ENCODE peak calls at places on chromosomes 1 and 21, in ten cellular contexts. One of them, this sample, is unnamed.

GRCh38 chr1:167876597-167877175 is 37.2 kb downstream of the ADCY10 start:
- DNase-seq in cardiac fibroblast: no peak
- DNase-seq in stomach: no peak
- DNase-seq in astrocyte of the cerebellum: no peak
- DNase-seq in HL-60: no peak
- DNase-seq in astrocyte of the spinal cord: no peak
- DNase-seq in HCT116: no peak
- DNase-seq in upper lobe of right lung: no peak
- DNase-seq in tibial nerve: no peak
- DNase-seq in A549: no peak
- DNase-seq in this sample: no peak

GRCh38 chr1:24991242-24992037 is 61.4 kb upstream of the RUNX3 start:
- DNase-seq in tibial nerve: no peak
- DNase-seq in astrocyte of the spinal cord: no peak
- DNase-seq in upper lobe of right lung: no peak
- DNase-seq in HL-60: no peak
- DNase-seq in A549: no peak
- DNase-seq in HCT116: no peak
- DNase-seq in cardiac fibroblast: no peak
- DNase-seq in stomach: no peak
- DNase-seq in astrocyte of the cerebellum: no peak
- DNase-seq in this sample: no peak

GRCh38 chr21:26506951-26507350 is 66.1 kb downstream of the CYYR1 start:
- DNase-seq in HCT116: no peak
- DNase-seq in astrocyte of the cerebellum: no peak
- DNase-seq in cardiac fibroblast: peak
- DNase-seq in stomach: no peak
- DNase-seq in tibial nerve: no peak
- DNase-seq in A549: no peak
- DNase-seq in upper lobe of right lung: no peak
- DNase-seq in HL-60: no peak
- DNase-seq in astrocyte of the spinal cord: peak
- DNase-seq in this sample: no peak

GRCh38 chr1:107057197-107058133 is 991 bp downstream of the PRMT6 start:
- DNase-seq in upper lobe of right lung: peak
- DNase-seq in astrocyte of the spinal cord: peak
- DNase-seq in A549: no peak
- DNase-seq in astrocyte of the cerebellum: no peak
- DNase-seq in HCT116: no peak
- DNase-seq in stomach: peak
- DNase-seq in HL-60: peak
- DNase-seq in cardiac fibroblast: peak
- DNase-seq in tibial nerve: peak
- DNase-seq in this sample: peak

GRCh38 chr1:225700889-225701465 is 48.1 kb upstream of the ENAH start:
- DNase-seq in upper lobe of right lung: no peak
- DNase-seq in A549: no peak
- DNase-seq in astrocyte of the cerebellum: peak
- DNase-seq in HL-60: no peak
- DNase-seq in cardiac fibroblast: peak
- DNase-seq in astrocyte of the spinal cord: peak
- DNase-seq in tibial nerve: no peak
- DNase-seq in HCT116: no peak
- DNase-seq in stomach: no peak
- DNase-seq in this sample: no peak

GRCh38 chr1:117611894-117612481 is 6.1 kb downstream of the TENT5C start:
- DNase-seq in upper lobe of right lung: no peak
- DNase-seq in stomach: no peak
- DNase-seq in cardiac fibroblast: no peak
- DNase-seq in astrocyte of the cerebellum: no peak
- DNase-seq in astrocyte of the spinal cord: no peak
- DNase-seq in A549: no peak
- DNase-seq in tibial nerve: no peak
- DNase-seq in HCT116: no peak
- DNase-seq in HL-60: no peak
- DNase-seq in this sample: no peak

GRCh38 chr1:31708324-31708723 is 4.5 kb upstream of the COL16A1 start:
- DNase-seq in HCT116: no peak
- DNase-seq in astrocyte of the spinal cord: peak
- DNase-seq in stomach: no peak
- DNase-seq in astrocyte of the cerebellum: no peak
- DNase-seq in HL-60: no peak
- DNase-seq in tibial nerve: no peak
- DNase-seq in upper lobe of right lung: no peak
- DNase-seq in cardiac fibroblast: peak
- DNase-seq in A549: no peak
- DNase-seq in this sample: no peak

GRCh38 chr1:17475729-17476128 is 36.3 kb upstream of the RCC2 start:
- DNase-seq in A549: peak
- DNase-seq in stomach: no peak
- DNase-seq in HCT116: no peak
- DNase-seq in HL-60: no peak
- DNase-seq in astrocyte of the spinal cord: no peak
- DNase-seq in upper lobe of right lung: no peak
- DNase-seq in tibial nerve: no peak
- DNase-seq in astrocyte of the cerebellum: no peak
- DNase-seq in cardiac fibroblast: peak
- DNase-seq in this sample: no peak

GRCh38 chr1:226650236-226650841 is 88.7 kb downstream of the ITPKB start:
- DNase-seq in astrocyte of the cerebellum: no peak
- DNase-seq in upper lobe of right lung: no peak
- DNase-seq in HCT116: no peak
- DNase-seq in cardiac fibroblast: no peak
- DNase-seq in astrocyte of the spinal cord: no peak
- DNase-seq in HL-60: no peak
- DNase-seq in stomach: no peak
- DNase-seq in tibial nerve: no peak
- DNase-seq in A549: no peak
- DNase-seq in this sample: no peak

GRCh38 chr1:155070721-155071556 is 7.4 kb downstream of the EFNA4 start:
- DNase-seq in stomach: peak
- DNase-seq in HCT116: no peak
- DNase-seq in A549: peak
- DNase-seq in upper lobe of right lung: peak
- DNase-seq in tibial nerve: no peak
- DNase-seq in HL-60: peak
- DNase-seq in cardiac fibroblast: peak
- DNase-seq in astrocyte of the cerebellum: no peak
- DNase-seq in astrocyte of the spinal cord: peak
- DNase-seq in this sample: peak

GRCh38 chr1:79005945-79006344 is 585 bp downstream of the ADGRL4 start:
- DNase-seq in A549: no peak
- DNase-seq in stomach: no peak
- DNase-seq in tibial nerve: no peak
- DNase-seq in HCT116: no peak
- DNase-seq in astrocyte of the cerebellum: no peak
- DNase-seq in cardiac fibroblast: peak
- DNase-seq in astrocyte of the spinal cord: peak
- DNase-seq in upper lobe of right lung: no peak
- DNase-seq in HL-60: no peak
- DNase-seq in this sample: no peak

GRCh38 chr1:160058087-160058486 is 11.9 kb downstream of the KCNJ10 start:
- DNase-seq in astrocyte of the cerebellum: no peak
- DNase-seq in tibial nerve: no peak
- DNase-seq in A549: no peak
- DNase-seq in astrocyte of the spinal cord: peak
- DNase-seq in HCT116: no peak
- DNase-seq in stomach: no peak
- DNase-seq in HL-60: no peak
- DNase-seq in upper lobe of right lung: no peak
- DNase-seq in cardiac fibroblast: peak
- DNase-seq in this sample: no peak
- TF ChIP-seq CTCF in astrocyte of the cerebellum: peak
- TF ChIP-seq CTCF in tibial nerve: no peak
- TF ChIP-seq CTCF in A549: peak
- TF ChIP-seq CTCF in astrocyte of the spinal cord: peak
- TF ChIP-seq CTCF in HCT116: peak
- TF ChIP-seq CTCF in stomach: no peak
- TF ChIP-seq CTCF in HL-60: no peak
- TF ChIP-seq CTCF in upper lobe of right lung: peak
- TF ChIP-seq CTCF in cardiac fibroblast: peak
- TF ChIP-seq CTCF in this sample: no peak

GRCh38 chr1:242788771-242789170 is 264.3 kb upstream of the PLD5 start:
- DNase-seq in tibial nerve: no peak
- DNase-seq in HL-60: no peak
- DNase-seq in upper lobe of right lung: no peak
- DNase-seq in astrocyte of the cerebellum: no peak
- DNase-seq in astrocyte of the spinal cord: no peak
- DNase-seq in cardiac fibroblast: no peak
- DNase-seq in HCT116: no peak
- DNase-seq in A549: no peak
- DNase-seq in stomach: no peak
- DNase-seq in this sample: no peak

GRCh38 chr1:242784807-242785206 is 260.3 kb upstream of the PLD5 start:
- DNase-seq in cardiac fibroblast: no peak
- DNase-seq in tibial nerve: no peak
- DNase-seq in A549: no peak
- DNase-seq in astrocyte of the cerebellum: peak
- DNase-seq in astrocyte of the spinal cord: peak
- DNase-seq in stomach: no peak
- DNase-seq in HCT116: no peak
- DNase-seq in upper lobe of right lung: no peak
- DNase-seq in HL-60: no peak
- DNase-seq in this sample: no peak

GRCh38 chr1:242787968-242788367 is 263.5 kb upstream of the PLD5 start:
- DNase-seq in astrocyte of the spinal cord: no peak
- DNase-seq in upper lobe of right lung: no peak
- DNase-seq in HL-60: no peak
- DNase-seq in astrocyte of the cerebellum: no peak
- DNase-seq in A549: no peak
- DNase-seq in HCT116: no peak
- DNase-seq in stomach: no peak
- DNase-seq in tibial nerve: no peak
- DNase-seq in cardiac fibroblast: no peak
- DNase-seq in this sample: no peak

GRCh38 chr1:242784074-242784473 is 259.6 kb upstream of the PLD5 start:
- DNase-seq in upper lobe of right lung: no peak
- DNase-seq in A549: no peak
- DNase-seq in HL-60: no peak
- DNase-seq in stomach: no peak
- DNase-seq in astrocyte of the cerebellum: no peak
- DNase-seq in cardiac fibroblast: no peak
- DNase-seq in tibial nerve: no peak
- DNase-seq in HCT116: no peak
- DNase-seq in astrocyte of the spinal cord: no peak
- DNase-seq in this sample: no peak
- TF ChIP-seq CTCF in upper lobe of right lung: no peak
- TF ChIP-seq CTCF in A549: no peak
- TF ChIP-seq CTCF in HL-60: no peak
- TF ChIP-seq CTCF in stomach: no peak
- TF ChIP-seq CTCF in astrocyte of the cerebellum: no peak
- TF ChIP-seq CTCF in cardiac fibroblast: no peak
- TF ChIP-seq CTCF in tibial nerve: no peak
- TF ChIP-seq CTCF in HCT116: no peak
- TF ChIP-seq CTCF in astrocyte of the spinal cord: no peak
- TF ChIP-seq CTCF in this sample: no peak

GRCh38 chr1:35560256-35561225 is 2.9 kb downstream of the NCDN start:
- DNase-seq in cardiac fibroblast: no peak
- DNase-seq in HL-60: no peak
- DNase-seq in upper lobe of right lung: no peak
- DNase-seq in tibial nerve: no peak
- DNase-seq in A549: no peak
- DNase-seq in astrocyte of the spinal cord: no peak
- DNase-seq in astrocyte of the cerebellum: no peak
- DNase-seq in HCT116: no peak
- DNase-seq in stomach: peak
- DNase-seq in this sample: no peak

GRCh38 chr1:35559317-35559944 is 1.8 kb downstream of the NCDN start:
- DNase-seq in astrocyte of the spinal cord: no peak
- DNase-seq in cardiac fibroblast: no peak
- DNase-seq in A549: no peak
- DNase-seq in HCT116: no peak
- DNase-seq in HL-60: no peak
- DNase-seq in tibial nerve: no peak
- DNase-seq in upper lobe of right lung: no peak
- DNase-seq in stomach: no peak
- DNase-seq in astrocyte of the cerebellum: no peak
- DNase-seq in this sample: no peak

GRCh38 chr1:35557118-35557610 is at the start of gene KIAA0319L:
- DNase-seq in HCT116: no peak
- DNase-seq in stomach: peak
- DNase-seq in A549: peak
- DNase-seq in cardiac fibroblast: peak
- DNase-seq in astrocyte of the cerebellum: no peak
- DNase-seq in upper lobe of right lung: peak
- DNase-seq in astrocyte of the spinal cord: no peak
- DNase-seq in HL-60: peak
- DNase-seq in tibial nerve: no peak
- DNase-seq in this sample: peak

GRCh38 chr1:35557611-35558373 is at the start of gene NCDN:
- DNase-seq in astrocyte of the spinal cord: peak
- DNase-seq in cardiac fibroblast: peak
- DNase-seq in upper lobe of right lung: peak
- DNase-seq in A549: peak
- DNase-seq in HCT116: peak
- DNase-seq in astrocyte of the cerebellum: peak
- DNase-seq in tibial nerve: peak
- DNase-seq in stomach: peak
- DNase-seq in HL-60: peak
- DNase-seq in this sample: peak

GRCh38 chr1:35558374-35559316 is 1.0 kb downstream of the NCDN start:
- DNase-seq in HCT116: no peak
- DNase-seq in astrocyte of the spinal cord: no peak
- DNase-seq in astrocyte of the cerebellum: no peak
- DNase-seq in HL-60: no peak
- DNase-seq in cardiac fibroblast: no peak
- DNase-seq in upper lobe of right lung: no peak
- DNase-seq in A549: no peak
- DNase-seq in tibial nerve: no peak
- DNase-seq in stomach: no peak
- DNase-seq in this sample: no peak
- TF ChIP-seq CTCF in HCT116: no peak
- TF ChIP-seq CTCF in astrocyte of the spinal cord: peak
- TF ChIP-seq CTCF in astrocyte of the cerebellum: peak
- TF ChIP-seq CTCF in HL-60: no peak
- TF ChIP-seq CTCF in cardiac fibroblast: peak
- TF ChIP-seq CTCF in upper lobe of right lung: no peak
- TF ChIP-seq CTCF in A549: no peak
- TF ChIP-seq CTCF in tibial nerve: no peak
- TF ChIP-seq CTCF in stomach: no peak
- TF ChIP-seq CTCF in this sample: no peak

GRCh38 chr1:213075725-213076124 is 24.7 kb downstream of the RPS6KC1 start:
- DNase-seq in cardiac fibroblast: no peak
- DNase-seq in astrocyte of the spinal cord: no peak
- DNase-seq in HL-60: no peak
- DNase-seq in HCT116: no peak
- DNase-seq in stomach: no peak
- DNase-seq in astrocyte of the cerebellum: no peak
- DNase-seq in A549: no peak
- DNase-seq in tibial nerve: no peak
- DNase-seq in upper lobe of right lung: no peak
- DNase-seq in this sample: no peak
- TF ChIP-seq CTCF in cardiac fibroblast: no peak
- TF ChIP-seq CTCF in astrocyte of the spinal cord: no peak
- TF ChIP-seq CTCF in HL-60: no peak
- TF ChIP-seq CTCF in HCT116: no peak
- TF ChIP-seq CTCF in stomach: no peak
- TF ChIP-seq CTCF in astrocyte of the cerebellum: no peak
- TF ChIP-seq CTCF in A549: no peak
- TF ChIP-seq CTCF in tibial nerve: no peak
- TF ChIP-seq CTCF in upper lobe of right lung: no peak
- TF ChIP-seq CTCF in this sample: no peak

GRCh38 chr21:46226920-46227599 is 1.5 kb downstream of the LSS start:
- DNase-seq in astrocyte of the spinal cord: peak
- DNase-seq in cardiac fibroblast: peak
- DNase-seq in stomach: no peak
- DNase-seq in HCT116: no peak
- DNase-seq in astrocyte of the cerebellum: no peak
- DNase-seq in tibial nerve: no peak
- DNase-seq in upper lobe of right lung: peak
- DNase-seq in HL-60: no peak
- DNase-seq in A549: no peak
- DNase-seq in this sample: no peak
- TF ChIP-seq CTCF in astrocyte of the spinal cord: no peak
- TF ChIP-seq CTCF in cardiac fibroblast: no peak
- TF ChIP-seq CTCF in stomach: no peak
- TF ChIP-seq CTCF in HCT116: no peak
- TF ChIP-seq CTCF in astrocyte of the cerebellum: no peak
- TF ChIP-seq CTCF in tibial nerve: no peak
- TF ChIP-seq CTCF in upper lobe of right lung: no peak
- TF ChIP-seq CTCF in HL-60: no peak
- TF ChIP-seq CTCF in A549: no peak
- TF ChIP-seq CTCF in this sample: no peak